ENCODE peak calls at places on chromosome 6, in six cellular contexts. S is endothelial cell, D is transverse colon, C is progenitor cell of endocrine pancreas, E is PC-9, F is WERI-Rb-1. U is an unnamed sample.

GRCh38 chr6:7451321-7451720 is 61.7 kb downstream of the RIOK1 start:
- DNase-seq in S (no peak), D (no peak), C (no peak), E (no peak), F (no peak), U (no peak)

GRCh38 chr6:5466459-5466858 is 205.1 kb downstream of the FARS2 start:
- DNase-seq in S (no peak), D (no peak), C (no peak), E (no peak), F (no peak), U (no peak)

GRCh38 chr6:106446287-106446885 is 85.9 kb downstream of the CRYBG1 start:
- DNase-seq in S (no peak), D (no peak), C (no peak), E (no peak), F (no peak), U (no peak)

GRCh38 chr6:43951063-43951755 is 176.0 kb downstream of the MRPL14 start:
- DNase-seq in S (peak), D (peak), C (peak), E (peak), F (peak), U (peak)

GRCh38 chr6:44005507-44005903 is 121.7 kb downstream of the MRPL14 start:
- DNase-seq in S (no peak), D (no peak), C (no peak), E (no peak), F (no peak), U (no peak)

GRCh38 chr6:22556298-22556697 is 13.1 kb upstream of the HDGFL1 start:
- DNase-seq in S (no peak), D (no peak), C (no peak), E (no peak), F (peak), U (no peak)

GRCh38 chr6:8857160-8857559 is 421.8 kb upstream of the SLC35B3 start:
- DNase-seq in S (no peak), D (no peak), C (no peak), E (no peak), F (no peak), U (no peak)

GRCh38 chr6:25535302-25536225 is 116.5 kb upstream of the SCGN start:
- DNase-seq in S (no peak), D (no peak), C (no peak), E (no peak), F (no peak), U (no peak)

GRCh38 chr6:53752856-53753255 is 41.9 kb upstream of the LRRC1 start:
- DNase-seq in S (no peak), D (no peak), C (no peak), E (peak), F (no peak), U (no peak)

GRCh38 chr6:114747995-114748625 is 405.3 kb upstream of the HS3ST5 start:
- DNase-seq in S (peak), D (no peak), C (peak), E (peak), F (peak), U (peak)

GRCh38 chr6:135537782-135538301 is 40.3 kb upstream of the AHI1 start:
- DNase-seq in S (no peak), D (no peak), C (no peak), E (peak), F (no peak), U (peak)

GRCh38 chr6:106156863-106157262 is 70.7 kb downstream of the PRDM1 start:
- DNase-seq in S (no peak), D (no peak), C (no peak), E (no peak), F (no peak), U (no peak)

GRCh38 chr6:154969796-154970195 is 25.3 kb upstream of the TIAM2 start:
- DNase-seq in S (no peak), D (no peak), C (no peak), E (no peak), F (no peak), U (no peak)

GRCh38 chr6:154980273-154981070 is 14.6 kb upstream of the TIAM2 start:
- DNase-seq in S (no peak), D (no peak), C (no peak), E (no peak), F (no peak), U (no peak)

GRCh38 chr6:154974485-154975149 is 20.5 kb upstream of the TIAM2 start:
- DNase-seq in S (no peak), D (no peak), C (no peak), E (no peak), F (no peak), U (no peak)
- TF ChIP-seq CTCF in S (peak), D (no peak), C (no peak), E (no peak), F (peak), U (no peak)

GRCh38 chr6:39870950-39871349 is 63.3 kb downstream of the MOCS1 start:
- DNase-seq in S (no peak), D (no peak), C (no peak), E (no peak), F (peak), U (no peak)
- TF ChIP-seq CTCF in S (no peak), D (no peak), C (no peak), E (no peak), F (peak), U (no peak)

DNA sequence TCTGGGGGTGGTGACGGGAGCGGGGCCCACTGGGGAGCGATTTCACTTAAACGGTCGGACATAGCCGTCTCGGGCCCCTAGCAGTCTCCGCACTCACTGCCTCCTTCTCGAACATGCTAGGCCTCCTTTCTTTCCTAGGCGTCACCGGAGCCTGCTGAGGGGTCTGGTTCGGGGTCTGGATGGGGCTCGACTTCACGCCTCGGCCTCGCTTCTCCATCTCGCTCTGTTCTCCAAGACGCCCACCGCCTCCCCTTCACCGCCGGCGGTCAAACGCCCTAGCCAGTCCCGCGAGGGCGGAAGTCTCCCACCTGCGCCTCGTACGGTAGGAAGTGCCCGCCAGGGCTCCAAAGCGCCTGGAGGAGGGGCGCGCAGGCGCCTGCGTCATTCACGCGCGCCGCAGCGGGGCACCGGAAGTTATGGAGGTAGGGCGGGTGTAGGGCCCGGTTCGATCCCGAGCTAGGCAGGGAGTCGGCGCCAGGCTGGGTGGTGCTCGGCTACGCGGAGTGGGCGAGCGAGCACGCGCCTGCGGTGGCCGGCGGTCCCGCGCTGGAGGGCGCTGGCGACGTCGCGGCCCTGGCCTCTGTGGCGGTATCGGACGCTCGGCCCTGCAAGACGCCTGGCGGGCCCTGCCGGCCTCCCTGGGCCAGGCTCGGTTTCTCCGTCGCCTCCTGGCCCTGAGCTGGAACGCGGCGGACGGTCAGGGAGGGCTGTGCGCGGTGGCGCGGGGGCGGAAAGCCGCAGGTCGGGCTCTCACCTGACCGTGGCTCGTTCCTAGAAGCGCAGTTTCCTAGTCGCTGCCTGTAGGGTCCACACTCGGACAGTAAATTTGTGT is at the start of the genes DYNLT2 and ERMARD:
- DNase-seq in S (peak), D (peak), C (peak), E (peak), F (peak), U (peak)
- TF ChIP-seq CTCF in S (no peak), D (peak), C (peak), E (no peak), F (no peak), U (no peak)

GRCh38 chr6:160253242-160253641 is 5.4 kb downstream of the SLC22A2 start:
- DNase-seq in S (no peak), D (no peak), C (no peak), E (no peak), F (no peak), U (no peak)
- TF ChIP-seq CTCF in S (no peak), D (no peak), C (no peak), E (no peak), F (no peak), U (no peak)

GRCh38 chr6:16973545-16974386 is 128.1 kb upstream of the STMND1 start:
- DNase-seq in S (no peak), D (no peak), C (no peak), E (no peak), F (no peak), U (no peak)
- TF ChIP-seq CTCF in S (no peak), D (no peak), C (no peak), E (no peak), F (no peak), U (no peak)

DNA sequence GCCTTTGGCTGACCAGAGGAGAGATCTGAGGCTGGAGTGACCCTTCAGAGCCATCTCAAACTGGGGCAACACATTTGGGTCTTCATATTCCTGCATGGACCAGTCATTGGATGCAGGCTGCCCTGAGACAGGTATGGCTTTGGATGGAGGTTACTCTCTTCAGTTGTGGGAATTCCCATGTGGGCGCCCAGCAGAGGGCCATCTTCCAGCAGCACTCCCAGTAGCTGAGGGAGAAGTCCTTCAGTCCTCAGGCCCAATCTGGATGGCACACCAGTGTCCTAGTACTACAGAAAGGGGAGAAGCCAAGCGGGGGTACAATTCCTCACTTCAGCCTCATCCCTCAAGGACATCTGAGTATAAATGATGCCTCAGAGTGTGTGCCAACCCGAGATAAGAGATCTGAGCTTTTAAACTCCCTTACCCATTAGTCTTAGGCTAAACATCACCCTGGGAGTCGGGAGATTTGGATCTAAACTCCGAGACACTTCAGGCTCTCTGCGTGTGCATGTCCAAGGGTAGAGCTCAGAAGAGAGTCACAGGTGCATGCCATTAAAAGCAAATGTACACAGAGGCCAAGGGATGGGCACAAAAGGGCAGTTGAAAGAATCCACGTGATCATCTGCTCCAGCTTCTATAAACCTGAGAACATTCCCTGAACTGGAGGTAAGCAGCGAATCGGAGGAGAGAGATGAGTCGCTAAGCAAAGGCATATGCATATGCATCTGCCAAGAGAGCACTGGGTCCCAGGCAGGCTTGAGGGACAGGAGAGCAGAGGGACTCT is 204.6 kb downstream of the CD83 start:
- DNase-seq in S (no peak), D (peak), C (no peak), E (no peak), F (peak), U (peak)
- TF ChIP-seq CTCF in S (no peak), D (peak), C (no peak), E (no peak), F (peak), U (no peak)

DNA sequence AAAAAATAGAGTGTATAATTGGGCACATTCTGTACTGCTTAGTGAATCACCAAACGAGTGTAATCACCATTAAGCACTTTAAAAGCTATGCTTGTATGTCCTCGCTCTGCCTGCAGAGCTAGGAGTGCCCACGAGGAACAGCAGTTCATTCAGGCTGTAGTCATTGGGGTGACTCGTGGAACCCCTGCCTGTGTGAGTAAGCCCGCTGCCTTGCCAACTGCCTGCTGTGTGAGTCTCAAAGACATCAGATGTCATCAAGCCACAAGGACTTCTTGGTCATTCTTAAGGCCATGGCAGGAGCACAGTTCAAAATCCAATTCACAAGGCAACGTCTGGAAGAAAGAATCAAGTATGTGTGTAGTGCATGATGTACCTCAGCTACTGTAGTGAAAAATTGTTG is 60.4 kb downstream of the FOXO3 start:
- DNase-seq in S (no peak), D (peak), C (no peak), E (peak), F (no peak), U (no peak)
- TF ChIP-seq CTCF in S (no peak), D (no peak), C (no peak), E (no peak), F (no peak), U (no peak)

GRCh38 chr6:167652042-167652700 is 174.5 kb upstream of the AFDN start:
- DNase-seq in S (no peak), D (no peak), C (no peak), E (no peak), F (no peak), U (no peak)

GRCh38 chr6:167652701-167653095 is 174.0 kb upstream of the AFDN start:
- DNase-seq in S (peak), D (no peak), C (no peak), E (no peak), F (no peak), U (no peak)

GRCh38 chr6:167649486-167649885 is 177.2 kb upstream of the AFDN start:
- DNase-seq in S (no peak), D (no peak), C (no peak), E (no peak), F (no peak), U (no peak)

GRCh38 chr6:167651251-167652041 is 175.3 kb upstream of the AFDN start:
- DNase-seq in S (no peak), D (no peak), C (no peak), E (no peak), F (no peak), U (no peak)

GRCh38 chr6:167650730-167651129 is 176.0 kb upstream of the AFDN start:
- DNase-seq in S (no peak), D (no peak), C (no peak), E (no peak), F (no peak), U (no peak)
- TF ChIP-seq CTCF in S (no peak), D (no peak), C (no peak), E (no peak), F (peak), U (no peak)

GRCh38 chr6:41021832-41022231 is 17.2 kb downstream of the UNC5CL start:
- DNase-seq in S (no peak), D (no peak), C (no peak), E (peak), F (peak), U (peak)
- TF ChIP-seq CTCF in S (no peak), D (no peak), C (no peak), E (peak), F (peak), U (no peak)

U was measured in Calu3.